ENCODE peak calls at places on chromosomes 5 and 9, in eight cellular contexts. One of them, this sample, is unnamed. For H3K4me1, the result is how much of the 10 kb centered on the place peaks cover.

GRCh38 chr5:1227669-1228068 is 2.5 kb downstream of the SLC6A18 start:
- DNase-seq in astrocyte: no peak
- DNase-seq in fibroblast of lung: peak
- DNase-seq in IMR-90: peak
- DNase-seq in gastrocnemius medialis: peak
- DNase-seq in psoas muscle: peak
- DNase-seq in cardiac muscle cell: no peak
- DNase-seq in lung: peak
- DNase-seq in this sample: no peak

GRCh38 chr9:107214915-107215314 is 68.2 kb upstream of the RAD23B start:
- DNase-seq in fibroblast of lung: peak
- DNase-seq in IMR-90: peak
- DNase-seq in lung: no peak
- DNase-seq in astrocyte: peak
- DNase-seq in psoas muscle: no peak
- DNase-seq in cardiac muscle cell: no peak
- DNase-seq in gastrocnemius medialis: no peak
- DNase-seq in this sample: no peak

GRCh38 chr9:4987996-4988421 is 2.9 kb downstream of the JAK2 start:
- DNase-seq in astrocyte: peak
- DNase-seq in IMR-90: peak
- DNase-seq in gastrocnemius medialis: peak
- DNase-seq in psoas muscle: no peak
- DNase-seq in lung: peak
- DNase-seq in cardiac muscle cell: peak
- DNase-seq in fibroblast of lung: peak
- DNase-seq in this sample: peak

GRCh38 chr5:32202394-32202793 is 28.3 kb upstream of the GOLPH3 start:
- DNase-seq in IMR-90: peak
- DNase-seq in fibroblast of lung: peak
- DNase-seq in lung: no peak
- DNase-seq in astrocyte: peak
- DNase-seq in cardiac muscle cell: no peak
- DNase-seq in psoas muscle: no peak
- DNase-seq in gastrocnemius medialis: no peak
- DNase-seq in this sample: no peak

GRCh38 chr5:105952875-105953274 is 1717.9 kb downstream of the EFNA5 start:
- DNase-seq in fibroblast of lung: peak
- DNase-seq in gastrocnemius medialis: no peak
- DNase-seq in IMR-90: peak
- DNase-seq in cardiac muscle cell: peak
- DNase-seq in psoas muscle: no peak
- DNase-seq in astrocyte: no peak
- DNase-seq in lung: no peak
- DNase-seq in this sample: no peak

GRCh38 chr5:141492168-141492885 is 3.4 kb downstream of the PCDHGC5 start:
- DNase-seq in lung: no peak
- DNase-seq in cardiac muscle cell: no peak
- DNase-seq in gastrocnemius medialis: no peak
- DNase-seq in fibroblast of lung: no peak
- DNase-seq in psoas muscle: no peak
- DNase-seq in astrocyte: no peak
- DNase-seq in IMR-90: no peak
- DNase-seq in this sample: no peak

GRCh38 chr5:124755565-124755964 is 9.1 kb upstream of the ZNF608 start:
- DNase-seq in astrocyte: peak
- DNase-seq in IMR-90: no peak
- DNase-seq in gastrocnemius medialis: no peak
- DNase-seq in cardiac muscle cell: no peak
- DNase-seq in lung: no peak
- DNase-seq in fibroblast of lung: peak
- DNase-seq in psoas muscle: no peak
- DNase-seq in this sample: no peak

GRCh38 chr9:127983847-127984289 is 3.1 kb upstream of the EEIG1 start:
- DNase-seq in lung: no peak
- DNase-seq in gastrocnemius medialis: no peak
- DNase-seq in IMR-90: no peak
- DNase-seq in fibroblast of lung: no peak
- DNase-seq in psoas muscle: no peak
- DNase-seq in cardiac muscle cell: no peak
- DNase-seq in astrocyte: no peak
- DNase-seq in this sample: no peak

GRCh38 chr5:124025306-124025705 is 513.3 kb downstream of the CSNK1G3 start:
- DNase-seq in gastrocnemius medialis: no peak
- DNase-seq in psoas muscle: no peak
- DNase-seq in IMR-90: no peak
- DNase-seq in fibroblast of lung: no peak
- DNase-seq in cardiac muscle cell: no peak
- DNase-seq in lung: no peak
- DNase-seq in astrocyte: no peak
- DNase-seq in this sample: no peak

GRCh38 chr5:149817539-149817938 is 87.4 kb downstream of the PPARGC1B start:
- DNase-seq in psoas muscle: no peak
- DNase-seq in lung: no peak
- DNase-seq in IMR-90: no peak
- DNase-seq in fibroblast of lung: no peak
- DNase-seq in cardiac muscle cell: no peak
- DNase-seq in gastrocnemius medialis: no peak
- DNase-seq in astrocyte: no peak
- DNase-seq in this sample: no peak

GRCh38 chr9:115391166-115391825 is 273.3 kb upstream of the TNC start:
- DNase-seq in astrocyte: no peak
- DNase-seq in cardiac muscle cell: no peak
- DNase-seq in IMR-90: peak
- DNase-seq in lung: no peak
- DNase-seq in fibroblast of lung: no peak
- DNase-seq in gastrocnemius medialis: no peak
- DNase-seq in psoas muscle: no peak
- DNase-seq in this sample: no peak

GRCh38 chr5:52668544-52669185 is 119.1 kb upstream of the ITGA1 start:
- DNase-seq in IMR-90: no peak
- DNase-seq in astrocyte: no peak
- DNase-seq in lung: no peak
- DNase-seq in psoas muscle: peak
- DNase-seq in fibroblast of lung: no peak
- DNase-seq in gastrocnemius medialis: no peak
- DNase-seq in cardiac muscle cell: no peak
- DNase-seq in this sample: no peak

DNA sequence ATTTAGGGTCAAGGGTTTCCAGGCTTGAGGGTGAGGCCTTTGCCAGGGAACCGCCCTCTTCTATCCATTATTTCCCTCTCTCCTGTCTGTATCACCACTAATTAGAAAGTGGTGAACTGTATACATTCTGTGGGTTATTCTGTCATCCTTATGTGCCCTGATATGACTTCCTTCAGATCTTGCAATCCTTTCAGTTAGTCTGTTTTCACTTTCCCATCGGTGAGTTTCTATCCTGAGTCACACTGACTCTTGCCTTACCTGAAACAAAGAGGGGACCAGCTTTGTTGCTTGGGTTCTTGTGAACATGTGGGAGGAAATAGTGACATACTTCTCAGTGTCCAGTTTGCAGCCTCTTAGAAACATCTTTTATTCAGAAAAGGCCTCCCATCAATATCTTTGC is 205.4 kb upstream of the GHR start:
- DNase-seq in lung: no peak
- DNase-seq in astrocyte: no peak
- DNase-seq in fibroblast of lung: no peak
- DNase-seq in psoas muscle: no peak
- DNase-seq in IMR-90: no peak
- DNase-seq in cardiac muscle cell: no peak
- DNase-seq in gastrocnemius medialis: no peak
- DNase-seq in this sample: no peak
- H3K4me1 ChIP-seq in lung: under half
- H3K4me1 ChIP-seq in astrocyte: under half
- H3K4me1 ChIP-seq in fibroblast of lung: under half
- H3K4me1 ChIP-seq in psoas muscle: under half
- H3K4me1 ChIP-seq in IMR-90: under half
- H3K4me1 ChIP-seq in cardiac muscle cell: under half
- H3K4me1 ChIP-seq in gastrocnemius medialis: under half
- H3K4me1 ChIP-seq in this sample: under half

DNA sequence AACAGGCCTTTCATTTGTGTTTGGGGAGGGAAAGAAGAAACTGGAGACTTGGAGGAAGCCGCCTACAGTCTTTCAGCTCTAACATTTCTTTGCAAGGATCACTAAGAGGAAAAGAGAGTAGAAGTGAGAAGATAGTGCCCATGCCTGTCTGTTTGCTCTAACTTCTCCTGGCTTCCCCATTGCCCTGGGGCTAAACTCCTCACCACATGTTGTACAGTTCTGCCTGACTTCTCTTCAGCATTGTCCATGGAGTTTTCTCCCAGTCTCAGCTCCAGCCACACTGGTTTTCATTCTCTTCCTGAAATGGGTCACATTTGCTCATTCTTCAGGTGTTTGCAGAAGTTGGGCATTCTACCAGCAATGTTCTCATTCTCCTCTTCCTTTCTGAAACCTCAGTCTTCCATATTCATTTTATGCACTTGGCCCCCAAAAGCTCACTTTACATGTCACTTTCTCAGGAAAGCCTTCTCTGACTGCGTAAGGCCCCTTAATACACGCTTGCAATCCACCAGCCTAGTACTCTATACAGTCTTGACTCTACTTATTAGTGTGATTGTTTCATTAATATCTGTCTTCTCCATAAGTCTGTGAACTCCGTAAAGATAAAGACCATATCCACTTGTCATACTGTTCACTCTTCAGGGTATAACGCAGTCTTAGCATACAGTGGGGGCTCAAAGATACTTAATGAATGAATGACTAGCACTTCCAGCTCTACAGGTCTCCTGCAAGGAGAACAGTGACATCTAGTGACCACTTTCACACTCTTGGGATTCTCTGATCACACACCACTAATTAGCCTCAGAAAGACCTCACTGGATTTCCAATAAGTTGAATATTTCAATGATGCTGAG is 40.2 kb upstream of the TRIM32 start:
- DNase-seq in gastrocnemius medialis: no peak
- DNase-seq in lung: no peak
- DNase-seq in cardiac muscle cell: peak
- DNase-seq in IMR-90: peak
- DNase-seq in psoas muscle: no peak
- DNase-seq in astrocyte: peak
- DNase-seq in fibroblast of lung: peak
- DNase-seq in this sample: peak
- H3K27ac ChIP-seq in gastrocnemius medialis: peak
- H3K27ac ChIP-seq in lung: no peak
- H3K27ac ChIP-seq in cardiac muscle cell: no peak
- H3K27ac ChIP-seq in IMR-90: no peak
- H3K27ac ChIP-seq in psoas muscle: no peak
- H3K27ac ChIP-seq in astrocyte: no peak
- H3K27ac ChIP-seq in fibroblast of lung: no peak
- H3K27ac ChIP-seq in this sample: no peak

GRCh38 chr5:172837640-172838039 is 3.6 kb downstream of the ERGIC1 start:
- DNase-seq in fibroblast of lung: no peak
- DNase-seq in astrocyte: no peak
- DNase-seq in IMR-90: no peak
- DNase-seq in gastrocnemius medialis: no peak
- DNase-seq in psoas muscle: peak
- DNase-seq in lung: peak
- DNase-seq in cardiac muscle cell: no peak
- DNase-seq in this sample: no peak
- H3K4me1 ChIP-seq in fibroblast of lung: under half
- H3K4me1 ChIP-seq in astrocyte: under half
- H3K4me1 ChIP-seq in IMR-90: under half
- H3K4me1 ChIP-seq in gastrocnemius medialis: half or more
- H3K4me1 ChIP-seq in psoas muscle: half or more
- H3K4me1 ChIP-seq in lung: under half
- H3K4me1 ChIP-seq in cardiac muscle cell: under half
- H3K4me1 ChIP-seq in this sample: under half

GRCh38 chr9:120734607-120735006 is 20.3 kb upstream of the MEGF9 start:
- DNase-seq in astrocyte: no peak
- DNase-seq in IMR-90: no peak
- DNase-seq in lung: no peak
- DNase-seq in cardiac muscle cell: no peak
- DNase-seq in psoas muscle: no peak
- DNase-seq in fibroblast of lung: no peak
- DNase-seq in gastrocnemius medialis: no peak
- DNase-seq in this sample: no peak
- H3K27ac ChIP-seq in astrocyte: no peak
- H3K27ac ChIP-seq in IMR-90: peak
- H3K27ac ChIP-seq in lung: no peak
- H3K27ac ChIP-seq in cardiac muscle cell: no peak
- H3K27ac ChIP-seq in psoas muscle: peak
- H3K27ac ChIP-seq in fibroblast of lung: no peak
- H3K27ac ChIP-seq in gastrocnemius medialis: no peak
- H3K27ac ChIP-seq in this sample: no peak

GRCh38 chr5:161734741-161735140 is 49.2 kb downstream of the GABRA6 start:
- DNase-seq in astrocyte: no peak
- DNase-seq in IMR-90: no peak
- DNase-seq in fibroblast of lung: no peak
- DNase-seq in gastrocnemius medialis: no peak
- DNase-seq in lung: no peak
- DNase-seq in psoas muscle: no peak
- DNase-seq in cardiac muscle cell: no peak
- DNase-seq in this sample: no peak
- H3K4me1 ChIP-seq in astrocyte: under half
- H3K4me1 ChIP-seq in IMR-90: under half
- H3K4me1 ChIP-seq in fibroblast of lung: under half
- H3K4me1 ChIP-seq in gastrocnemius medialis: under half
- H3K4me1 ChIP-seq in lung: under half
- H3K4me1 ChIP-seq in psoas muscle: under half
- H3K4me1 ChIP-seq in cardiac muscle cell: under half
- H3K4me1 ChIP-seq in this sample: under half